ENCODE peak calls at places on chromosomes 13 and 19, in ten cellular contexts. J, W, N, F, V, D, C, U, Y and I are unnamed samples.
A peak's percentile ranks its signal among the peaks of the same experiment; 100 is the strongest.

GRCh38 chr19:10927691-10928562 is 512 bp downstream of the YIPF2 start:
- DNase-seq in J (no peak), W (no peak), N (peak; percentile 19), F (no peak), V (no peak), D (no peak), C (no peak), U (no peak), Y (no peak), I (no peak)

GRCh38 chr19:37361994-37362393 is 8.9 kb upstream of the ZNF527 start:
- DNase-seq in J (no peak), W (no peak), N (peak; percentile 12), F (no peak), V (no peak), D (no peak), C (no peak), U (no peak), Y (no peak), I (no peak)

GRCh38 chr13:48448963-48449614 is 36.2 kb upstream of the LPAR6 start:
- DNase-seq in J (no peak), W (no peak), N (no peak), F (no peak), V (no peak), D (no peak), C (no peak), U (no peak), Y (no peak), I (no peak)

GRCh38 chr19:46256855-46257254 is 27.3 kb downstream of the IGFL1 start:
- DNase-seq in J (no peak), W (no peak), N (no peak), F (no peak), V (no peak), D (no peak), C (no peak), U (no peak), Y (no peak), I (no peak)

GRCh38 chr13:113967729-113968462 is 6.0 kb downstream of the C13orf46 start:
- DNase-seq in J (no peak), W (peak; percentile 30), N (peak; percentile 68), F (no peak), V (no peak), D (peak; percentile 53), C (no peak), U (no peak), Y (no peak), I (no peak)

GRCh38 chr13:57128909-57129308 is 11.8 kb upstream of the PRR20A start:
- DNase-seq in J (no peak), W (no peak), N (no peak), F (no peak), V (no peak), D (no peak), C (no peak), U (no peak), Y (no peak), I (no peak)

GRCh38 chr19:54817670-54818536 is 1.6 kb downstream of the KIR3DL1 start:
- DNase-seq in J (no peak), W (no peak), N (no peak), F (no peak), V (no peak), D (no peak), C (no peak), U (no peak), Y (no peak), I (no peak)

GRCh38 chr13:73945871-73946270 is 188.3 kb downstream of the KLF12 start:
- DNase-seq in J (peak; percentile 18), W (no peak), N (no peak), F (no peak), V (no peak), D (peak; percentile 78), C (no peak), U (no peak), Y (no peak), I (no peak)

GRCh38 chr19:48196321-48196761 is 25.9 kb downstream of the ZSWIM9 start:
- DNase-seq in J (no peak), W (no peak), N (no peak), F (no peak), V (no peak), D (no peak), C (no peak), U (no peak), Y (no peak), I (no peak)

DNA sequence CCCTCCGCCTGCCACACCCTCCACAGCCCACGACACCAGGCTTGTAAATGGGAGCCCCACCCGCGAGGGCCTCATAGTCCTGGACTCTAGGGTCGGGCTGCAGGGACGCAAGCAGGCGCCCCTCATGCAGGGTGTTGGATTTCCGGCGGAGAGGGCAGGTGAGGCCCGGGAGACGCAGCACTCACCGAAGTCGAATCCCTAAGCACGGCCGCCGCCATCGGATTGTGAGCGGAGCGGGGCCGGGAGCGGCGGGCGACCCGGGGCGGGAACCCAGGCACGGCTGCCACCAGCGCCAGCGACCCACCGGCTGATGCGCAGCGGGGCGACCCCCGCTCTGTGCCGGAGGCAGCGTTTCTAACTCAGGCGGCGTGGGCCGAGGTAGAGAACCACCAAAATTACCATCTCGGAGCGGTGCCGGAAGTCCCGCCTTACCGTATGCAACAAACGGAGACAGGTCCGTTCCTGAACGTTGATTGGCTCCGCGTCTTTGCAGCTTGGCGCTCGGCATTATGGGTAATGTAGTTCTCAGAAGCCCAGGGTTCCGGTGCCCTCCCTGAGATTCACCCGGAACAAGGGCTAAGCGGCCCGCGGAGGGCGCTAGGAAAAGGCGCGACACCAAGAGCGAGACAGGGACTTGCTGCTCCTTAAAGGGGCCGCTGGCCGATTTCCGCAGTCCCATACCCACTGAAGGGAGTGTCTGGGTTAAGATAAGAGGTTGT is at the start of gene ZNF416:
- DNase-seq in J (peak; percentile 98), W (peak; percentile 98), N (peak; percentile 98), F (peak; percentile 98), V (peak; percentile 97), D (peak; percentile 98), C (peak; percentile 99), U (peak; percentile 97), Y (peak; percentile 97), I (peak; percentile 93)
- TF ChIP-seq POLR2A in J (peak; percentile 20), W (no peak), N (peak; percentile 40), F (no peak), V (no peak), D (no peak), C (no peak), U (no peak), Y (peak; percentile 37), I (no peak)

GRCh38 chr19:575527-576506 is 3.4 kb downstream of the BSG start:
- DNase-seq in J (peak; percentile 87), W (peak; percentile 52), N (peak; percentile 69), F (peak; percentile 78), V (peak; percentile 81), D (peak; percentile 92), C (no peak), U (no peak), Y (peak; percentile 62), I (no peak)
- H3K4me1 ChIP-seq in J (peaks cover 48% of the 10 kb centered on the region), W (peaks cover 38% of the 10 kb centered on the region), N (peaks cover 32% of the 10 kb centered on the region), F (peaks cover 50% of the 10 kb centered on the region), V (peaks cover 73% of the 10 kb centered on the region), D (peaks cover 3% of the 10 kb centered on the region), C (peaks cover 28% of the 10 kb centered on the region), U (peaks cover 16% of the 10 kb centered on the region), Y (peaks cover 28% of the 10 kb centered on the region), I (peaks cover 15% of the 10 kb centered on the region)

GRCh38 chr19:17954401-17954800 is 12.5 kb upstream of the KCNN1 start:
- DNase-seq in J (no peak), W (no peak), N (no peak), F (no peak), V (no peak), D (no peak), C (no peak), U (no peak), Y (no peak), I (no peak)
- H3K36me3 ChIP-seq in J (no peaks in the 10 kb centered on the region), W (no peaks in the 10 kb centered on the region), N (no peaks in the 10 kb centered on the region), F (no peaks in the 10 kb centered on the region), V (no peaks in the 10 kb centered on the region), D (no peaks in the 10 kb centered on the region), C (no peaks in the 10 kb centered on the region), U (no peaks in the 10 kb centered on the region), Y (no peaks in the 10 kb centered on the region), I (no peaks in the 10 kb centered on the region)

DNA sequence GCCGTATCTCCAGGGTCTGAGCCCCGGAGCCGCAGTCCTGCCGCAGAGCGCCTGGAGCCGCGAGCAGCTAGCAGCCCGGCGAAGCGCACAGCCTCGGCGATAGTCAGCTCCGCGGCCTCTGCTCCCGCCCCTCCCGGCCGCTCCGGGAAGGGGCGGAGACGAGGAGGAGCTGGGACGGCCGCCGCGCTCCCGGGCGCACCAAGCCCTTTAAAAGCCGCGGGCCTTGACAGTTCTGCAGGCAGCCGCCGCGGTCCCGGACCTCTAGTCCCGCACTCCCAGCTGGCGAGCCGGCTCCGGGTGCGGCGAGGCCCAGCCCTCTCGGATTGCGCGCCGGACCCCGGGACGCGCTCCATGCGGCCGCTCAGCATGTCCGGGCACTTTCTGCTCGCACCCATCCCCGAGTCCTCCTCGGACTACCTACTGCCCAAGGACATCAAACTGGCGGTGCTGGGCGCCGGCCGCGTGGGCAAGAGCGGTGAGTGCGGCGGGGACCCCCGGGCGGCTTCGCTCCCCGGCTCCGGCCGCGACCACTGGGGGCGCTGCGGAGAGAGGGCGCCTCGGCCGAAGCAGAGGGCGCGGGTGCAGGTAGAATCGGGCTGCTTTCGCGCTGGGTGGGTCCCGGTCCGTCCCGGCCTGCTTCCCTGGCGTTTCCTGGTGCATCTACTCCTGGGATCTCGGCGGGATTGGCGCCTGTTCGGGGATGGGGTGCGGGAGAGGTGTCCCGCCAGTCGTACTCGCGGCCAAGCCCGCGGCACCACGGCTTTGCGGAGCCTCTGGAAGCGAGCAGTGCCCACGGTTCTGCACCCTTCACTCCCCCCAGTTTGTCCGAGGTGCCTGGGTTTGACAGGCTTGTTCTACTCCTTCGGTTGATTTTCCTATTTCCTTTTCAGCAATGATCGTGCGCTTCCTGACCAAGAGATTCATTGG is at the start of gene RASL11A:
- DNase-seq in J (peak; percentile 57), W (peak; percentile 93), N (peak; percentile 80), F (peak; percentile 86), V (peak; percentile 88), D (peak; percentile 88), C (peak; percentile 36), U (peak; percentile 70), Y (peak; percentile 86), I (peak; percentile 92)
- TF ChIP-seq POLR2A in J (peak; percentile 61), W (peak; percentile 99), N (peak; percentile 88), F (peak; percentile 88), V (no peak), D (no peak), C (peak; percentile 90), U (peak; percentile 78), Y (peak; percentile 91), I (peak; percentile 95)

DNA sequence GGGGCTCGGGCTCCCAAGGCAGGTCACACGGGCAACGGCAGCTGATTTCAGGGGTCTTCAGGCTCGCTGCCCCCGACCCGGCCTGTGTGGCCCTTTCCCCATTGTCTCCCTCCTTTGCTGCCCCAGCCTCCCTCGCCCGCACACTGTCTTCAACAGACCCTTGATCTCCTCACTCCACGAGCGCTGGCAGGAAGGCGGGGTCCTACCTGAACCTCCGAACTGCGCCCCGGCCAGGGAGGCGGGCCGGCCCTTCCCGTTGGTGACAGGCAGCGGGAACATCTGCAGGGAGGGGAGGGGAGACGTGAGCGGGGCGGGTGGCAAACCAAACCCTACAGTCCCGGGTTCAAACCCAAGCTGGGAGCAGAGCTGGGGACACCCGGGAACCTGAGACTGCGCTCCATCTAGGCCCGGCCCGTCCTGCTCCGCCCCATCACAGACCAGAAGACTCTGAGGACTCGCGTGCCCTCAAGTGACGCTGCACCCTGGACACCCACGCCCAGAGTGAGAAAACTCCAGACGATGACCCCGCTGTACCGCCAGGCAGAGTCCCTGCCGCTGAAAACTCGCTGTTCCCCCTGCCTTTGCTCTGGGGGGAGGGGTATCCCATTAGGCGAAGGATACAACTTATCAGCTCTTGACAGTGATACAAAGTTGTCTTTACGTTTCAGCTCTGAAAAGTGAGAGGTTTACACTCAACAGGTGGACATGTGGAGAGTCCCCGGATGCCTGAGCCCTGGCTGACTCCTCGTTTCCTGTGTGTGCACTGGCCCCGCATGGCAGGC is 6.1 kb downstream of the TCF3 start:
- DNase-seq in J (no peak), W (no peak), N (no peak), F (peak; percentile 5), V (no peak), D (peak; percentile 17), C (no peak), U (no peak), Y (no peak), I (no peak)
- H3K4me1 ChIP-seq in J (peaks cover 10% of the 10 kb centered on the region), W (no peaks in the 10 kb centered on the region), N (peaks cover 29% of the 10 kb centered on the region), F (peaks cover 8% of the 10 kb centered on the region), V (peaks cover 17% of the 10 kb centered on the region), D (no peaks in the 10 kb centered on the region), C (peaks cover 13% of the 10 kb centered on the region), U (peaks cover 13% of the 10 kb centered on the region), Y (peaks cover 15% of the 10 kb centered on the region), I (peaks cover 16% of the 10 kb centered on the region)